ENCODE peak calls at places on chromosomes 5 and 9, in seven cellular contexts. One of them, this sample, is unnamed.

GRCh38 chr5:83731638-83732037 is 11.0 kb upstream of the HAPLN1 start:
- DNase-seq in fibroblast of the conjunctiva: no peak
- DNase-seq in dorsolateral prefrontal cortex: no peak
- DNase-seq in NCI-H1105: no peak
- DNase-seq in HuH-7: no peak
- DNase-seq in D341Med: no peak
- DNase-seq in fibroblast of lung: no peak
- DNase-seq in this sample: no peak

GRCh38 chr5:131430794-131431193 is 166.9 kb downstream of the CDC42SE2 start:
- DNase-seq in dorsolateral prefrontal cortex: no peak
- DNase-seq in NCI-H1105: no peak
- DNase-seq in HuH-7: no peak
- DNase-seq in fibroblast of lung: peak
- DNase-seq in D341Med: no peak
- DNase-seq in fibroblast of the conjunctiva: no peak
- DNase-seq in this sample: no peak

GRCh38 chr5:132422720-132423442 is 53.4 kb downstream of the SLC22A5 start:
- DNase-seq in fibroblast of lung: peak
- DNase-seq in D341Med: no peak
- DNase-seq in fibroblast of the conjunctiva: no peak
- DNase-seq in dorsolateral prefrontal cortex: no peak
- DNase-seq in NCI-H1105: no peak
- DNase-seq in HuH-7: peak
- DNase-seq in this sample: no peak

GRCh38 chr5:2493356-2493755 is 258.1 kb downstream of the IRX2 start:
- DNase-seq in fibroblast of lung: no peak
- DNase-seq in D341Med: no peak
- DNase-seq in HuH-7: no peak
- DNase-seq in dorsolateral prefrontal cortex: no peak
- DNase-seq in fibroblast of the conjunctiva: no peak
- DNase-seq in NCI-H1105: no peak
- DNase-seq in this sample: no peak

GRCh38 chr5:45038366-45038987 is 229.7 kb downstream of the MRPS30 start:
- DNase-seq in HuH-7: peak
- DNase-seq in D341Med: peak
- DNase-seq in NCI-H1105: peak
- DNase-seq in fibroblast of lung: peak
- DNase-seq in dorsolateral prefrontal cortex: no peak
- DNase-seq in fibroblast of the conjunctiva: no peak
- DNase-seq in this sample: peak

GRCh38 chr5:90689064-90689463 is 130.5 kb downstream of the ADGRV1 start:
- DNase-seq in NCI-H1105: no peak
- DNase-seq in dorsolateral prefrontal cortex: no peak
- DNase-seq in fibroblast of the conjunctiva: no peak
- DNase-seq in fibroblast of lung: no peak
- DNase-seq in HuH-7: peak
- DNase-seq in D341Med: no peak
- DNase-seq in this sample: peak

GRCh38 chr5:149093625-149094024 is 30.8 kb upstream of the SH3TC2 start:
- DNase-seq in dorsolateral prefrontal cortex: no peak
- DNase-seq in HuH-7: no peak
- DNase-seq in fibroblast of the conjunctiva: no peak
- DNase-seq in NCI-H1105: no peak
- DNase-seq in fibroblast of lung: no peak
- DNase-seq in D341Med: no peak
- DNase-seq in this sample: no peak

GRCh38 chr9:84343111-84343521 is 2.6 kb upstream of the SLC28A3 start:
- DNase-seq in fibroblast of the conjunctiva: no peak
- DNase-seq in NCI-H1105: no peak
- DNase-seq in dorsolateral prefrontal cortex: no peak
- DNase-seq in D341Med: no peak
- DNase-seq in HuH-7: no peak
- DNase-seq in fibroblast of lung: no peak
- DNase-seq in this sample: no peak

GRCh38 chr9:93684161-93684765 is 107.9 kb downstream of the PHF2 start:
- DNase-seq in dorsolateral prefrontal cortex: no peak
- DNase-seq in NCI-H1105: no peak
- DNase-seq in fibroblast of lung: no peak
- DNase-seq in D341Med: peak
- DNase-seq in HuH-7: no peak
- DNase-seq in fibroblast of the conjunctiva: no peak
- DNase-seq in this sample: no peak

GRCh38 chr9:106376689-106377088 is 486.3 kb upstream of the ZNF462 start:
- DNase-seq in dorsolateral prefrontal cortex: no peak
- DNase-seq in fibroblast of the conjunctiva: no peak
- DNase-seq in fibroblast of lung: no peak
- DNase-seq in NCI-H1105: no peak
- DNase-seq in D341Med: no peak
- DNase-seq in HuH-7: no peak
- DNase-seq in this sample: no peak

GRCh38 chr9:135032868-135033460 is 54.5 kb upstream of the OLFM1 start:
- DNase-seq in fibroblast of the conjunctiva: no peak
- DNase-seq in D341Med: no peak
- DNase-seq in NCI-H1105: no peak
- DNase-seq in fibroblast of lung: no peak
- DNase-seq in HuH-7: no peak
- DNase-seq in dorsolateral prefrontal cortex: no peak
- DNase-seq in this sample: no peak

GRCh38 chr9:134395727-134396257 is 69.5 kb downstream of the RXRA start:
- DNase-seq in fibroblast of the conjunctiva: no peak
- DNase-seq in fibroblast of lung: no peak
- DNase-seq in dorsolateral prefrontal cortex: no peak
- DNase-seq in NCI-H1105: no peak
- DNase-seq in HuH-7: no peak
- DNase-seq in D341Med: no peak
- DNase-seq in this sample: no peak

GRCh38 chr9:134800791-134801339 is 79.7 kb upstream of the FCN2 start:
- DNase-seq in fibroblast of lung: no peak
- DNase-seq in fibroblast of the conjunctiva: no peak
- DNase-seq in HuH-7: no peak
- DNase-seq in D341Med: no peak
- DNase-seq in dorsolateral prefrontal cortex: peak
- DNase-seq in NCI-H1105: no peak
- DNase-seq in this sample: peak

GRCh38 chr5:150946351-150946905 is 41.6 kb upstream of the ZNF300 start:
- DNase-seq in fibroblast of lung: peak
- DNase-seq in fibroblast of the conjunctiva: peak
- DNase-seq in D341Med: no peak
- DNase-seq in NCI-H1105: no peak
- DNase-seq in dorsolateral prefrontal cortex: peak
- DNase-seq in HuH-7: peak
- DNase-seq in this sample: no peak

GRCh38 chr9:2158111-2158610 is 143.0 kb downstream of the SMARCA2 start:
- DNase-seq in fibroblast of the conjunctiva: peak
- DNase-seq in fibroblast of lung: peak
- DNase-seq in dorsolateral prefrontal cortex: no peak
- DNase-seq in NCI-H1105: peak
- DNase-seq in D341Med: peak
- DNase-seq in HuH-7: no peak
- DNase-seq in this sample: peak

GRCh38 chr9:79134654-79135053 is 437.1 kb upstream of the TLE4 start:
- DNase-seq in fibroblast of lung: no peak
- DNase-seq in fibroblast of the conjunctiva: no peak
- DNase-seq in HuH-7: no peak
- DNase-seq in D341Med: peak
- DNase-seq in NCI-H1105: no peak
- DNase-seq in dorsolateral prefrontal cortex: no peak
- DNase-seq in this sample: peak

GRCh38 chr9:107285292-107285691 is 2.2 kb downstream of the RAD23B start:
- DNase-seq in NCI-H1105: no peak
- DNase-seq in dorsolateral prefrontal cortex: no peak
- DNase-seq in D341Med: no peak
- DNase-seq in HuH-7: no peak
- DNase-seq in fibroblast of lung: no peak
- DNase-seq in fibroblast of the conjunctiva: no peak
- DNase-seq in this sample: no peak

GRCh38 chr5:172936441-172936840 is 22.8 kb upstream of the RPL26L1 start:
- DNase-seq in NCI-H1105: no peak
- DNase-seq in dorsolateral prefrontal cortex: no peak
- DNase-seq in fibroblast of lung: no peak
- DNase-seq in fibroblast of the conjunctiva: no peak
- DNase-seq in HuH-7: no peak
- DNase-seq in D341Med: no peak
- DNase-seq in this sample: no peak